ENCODE peak calls at places on chromosomes 4 and X, in seven cellular contexts. A, Z, E, S, X, C and G are unnamed samples.

GRCh38 chr4:33649015-33649414 is 2595.3 kb downstream of the ARAP2 start:
- DNase-seq in A (no peak), Z (no peak), E (no peak), S (no peak), X (no peak), C (no peak), G (no peak)

GRCh38 chrX:107672955-107673378 is 44.7 kb downstream of the PRPS1 start:
- DNase-seq in A (peak), Z (no peak), E (peak), S (peak), X (peak), C (peak), G (peak)

GRCh38 chr4:157564771-157565170 is 344.2 kb downstream of the GRIA2 start:
- DNase-seq in A (no peak), Z (no peak), E (no peak), S (no peak), X (no peak), C (no peak), G (no peak)

GRCh38 chrX:147900349-147900748 is 11.4 kb upstream of the FMR1 start:
- DNase-seq in A (no peak), Z (no peak), E (no peak), S (no peak), X (no peak), C (no peak), G (no peak)

GRCh38 chr4:86050516-86050915 is 309.3 kb downstream of the MAPK10 start:
- DNase-seq in A (no peak), Z (no peak), E (no peak), S (no peak), X (no peak), C (no peak), G (no peak)

GRCh38 chrX:67619253-67619652 is 75.4 kb downstream of the AR start:
- DNase-seq in A (no peak), Z (peak), E (no peak), S (no peak), X (no peak), C (no peak), G (no peak)

GRCh38 chrX:71989768-71990167 is 79.1 kb downstream of the NHSL2 start:
- DNase-seq in A (peak), Z (no peak), E (no peak), S (no peak), X (no peak), C (no peak), G (no peak)

GRCh38 chr4:101597204-101597603 is 193.3 kb upstream of the BANK1 start:
- DNase-seq in A (no peak), Z (no peak), E (peak), S (no peak), X (no peak), C (no peak), G (peak)

GRCh38 chr4:160370046-160370445 is 1267.2 kb downstream of the RAPGEF2 start:
- DNase-seq in A (no peak), Z (no peak), E (no peak), S (no peak), X (no peak), C (no peak), G (no peak)

GRCh38 chrX:97215166-97215565 is 331.5 kb downstream of the RPA4 start:
- DNase-seq in A (no peak), Z (peak), E (no peak), S (no peak), X (no peak), C (no peak), G (no peak)